ENCODE peak calls at places on chromosome 16, in eight cellular contexts. U, R, G, C, L, P, N and Z are unnamed samples.

GRCh38 chr16:83652898-83653297 is 154.9 kb upstream of the HSBP1 start:
- DNase-seq in U (no peak), R (no peak), G (no peak), C (no peak), L (peak; percentile 32), P (peak; percentile 2), N (peak; percentile 40), Z (peak; percentile 55)

GRCh38 chr16:474420-475122 is 49.1 kb downstream of the RAB11FIP3 start:
- DNase-seq in U (no peak), R (no peak), G (no peak), C (no peak), L (peak; percentile 21), P (no peak), N (no peak), Z (no peak)

GRCh38 chr16:58086381-58087208 is 42.6 kb downstream of the CFAP20 start:
- DNase-seq in U (no peak), R (no peak), G (no peak), C (no peak), L (no peak), P (no peak), N (no peak), Z (no peak)

GRCh38 chr16:55437627-55438026 is 41.4 kb upstream of the MMP2 start:
- DNase-seq in U (no peak), R (peak; percentile 93), G (no peak), C (peak; percentile 5), L (peak; percentile 62), P (peak; percentile 75), N (peak; percentile 73), Z (peak; percentile 90)

GRCh38 chr16:17858061-17858460 is 387.3 kb upstream of the XYLT1 start:
- DNase-seq in U (no peak), R (no peak), G (no peak), C (no peak), L (no peak), P (no peak), N (no peak), Z (no peak)

GRCh38 chr16:10981697-10982216 is 37.4 kb downstream of the CLEC16A start:
- DNase-seq in U (peak; percentile 31), R (peak; percentile 84), G (no peak), C (no peak), L (no peak), P (no peak), N (no peak), Z (no peak)

GRCh38 chr16:83338941-83339340 is 468.8 kb upstream of the HSBP1 start:
- DNase-seq in U (no peak), R (peak; percentile 39), G (no peak), C (peak; percentile 37), L (peak; percentile 37), P (peak; percentile 19), N (peak; percentile 56), Z (peak; percentile 23)

GRCh38 chr16:31181102-31181830 is 1.3 kb downstream of the FUS start:
- DNase-seq in U (no peak), R (peak; percentile 51), G (peak; percentile 63), C (peak; percentile 44), L (peak; percentile 53), P (peak; percentile 49), N (peak; percentile 58), Z (no peak)

GRCh38 chr16:74268372-74268782 is 28.2 kb upstream of the PSMD7 start:
- DNase-seq in U (no peak), R (no peak), G (no peak), C (no peak), L (no peak), P (no peak), N (no peak), Z (no peak)

GRCh38 chr16:23711785-23712184 is 1.2 kb downstream of the ERN2 start:
- DNase-seq in U (no peak), R (no peak), G (no peak), C (no peak), L (no peak), P (no peak), N (no peak), Z (no peak)

GRCh38 chr16:35150805-35151312 is 1691.4 kb downstream of the TP53TG3F start:
- DNase-seq in U (no peak), R (no peak), G (no peak), C (no peak), L (no peak), P (no peak), N (no peak), Z (no peak)

GRCh38 chr16:11234884-11235702 is 20.9 kb downstream of the SOCS1 start:
- DNase-seq in U (no peak), R (no peak), G (no peak), C (peak; percentile 24), L (no peak), P (no peak), N (peak; percentile 13), Z (no peak)

GRCh38 chr16:66521951-66522771 is 27.8 kb downstream of the TK2 start:
- DNase-seq in U (peak; percentile 96), R (peak; percentile 81), G (no peak), C (peak; percentile 76), L (peak; percentile 83), P (peak; percentile 67), N (peak; percentile 85), Z (peak; percentile 64)

GRCh38 chr16:58377932-58378331 is 14.3 kb upstream of the GINS3 start:
- DNase-seq in U (no peak), R (no peak), G (no peak), C (no peak), L (peak; percentile 32), P (no peak), N (peak; percentile 48), Z (peak; percentile 10)

GRCh38 chr16:57998484-57998883 is 2.0 kb downstream of the ZNF319 start:
- DNase-seq in U (no peak), R (peak; percentile 83), G (no peak), C (no peak), L (peak; percentile 56), P (peak; percentile 53), N (peak; percentile 60), Z (peak; percentile 49)

GRCh38 chr16:87926246-87927194 is 9.8 kb downstream of the CA5A start:
- DNase-seq in U (no peak), R (no peak), G (peak; percentile 49), C (no peak), L (no peak), P (no peak), N (no peak), Z (no peak)

GRCh38 chr16:86244188-86244587 is 266.1 kb upstream of the FOXF1 start:
- DNase-seq in U (no peak), R (no peak), G (no peak), C (no peak), L (no peak), P (no peak), N (no peak), Z (no peak)

GRCh38 chr16:17414421-17414820 is 56.3 kb downstream of the XYLT1 start:
- DNase-seq in U (no peak), R (no peak), G (no peak), C (no peak), L (no peak), P (no peak), N (no peak), Z (no peak)

GRCh38 chr16:19288872-19289799 is 3.6 kb downstream of the CLEC19A start:
- DNase-seq in U (no peak), R (no peak), G (no peak), C (no peak), L (no peak), P (peak; percentile 2), N (no peak), Z (no peak)

GRCh38 chr16:8656376-8656775 is 18.0 kb upstream of the ABAT start:
- DNase-seq in U (no peak), R (no peak), G (no peak), C (no peak), L (no peak), P (no peak), N (no peak), Z (no peak)

GRCh38 chr16:87499189-87499486 is 6.3 kb upstream of the ZCCHC14 start:
- DNase-seq in U (no peak), R (peak; percentile 73), G (no peak), C (peak; percentile 82), L (no peak), P (peak; percentile 93), N (peak; percentile 93), Z (peak; percentile 85)

GRCh38 chr16:54194008-54194731 is 92.4 kb downstream of the IRX3 start:
- DNase-seq in U (no peak), R (peak; percentile 22), G (peak; percentile 78), C (no peak), L (peak; percentile 84), P (peak; percentile 71), N (peak; percentile 76), Z (peak; percentile 58)

GRCh38 chr16:87620201-87620495 is 17.8 kb downstream of the JPH3 start:
- DNase-seq in U (no peak), R (no peak), G (no peak), C (no peak), L (no peak), P (no peak), N (no peak), Z (no peak)

GRCh38 chr16:27844826-27845225 is 218.7 kb downstream of the GSG1L start:
- DNase-seq in U (no peak), R (no peak), G (no peak), C (no peak), L (no peak), P (no peak), N (no peak), Z (no peak)

GRCh38 chr16:21614896-21615295 is 15.5 kb downstream of the METTL9 start:
- DNase-seq in U (no peak), R (no peak), G (no peak), C (no peak), L (no peak), P (no peak), N (no peak), Z (no peak)
- TF ChIP-seq CTCF in U (no peak), R (peak; percentile 9), G (no peak), C (no peak), L (no peak), P (no peak), N (no peak), Z (no peak)

GRCh38 chr16:59612094-59612493 is 878.0 kb upstream of the GOT2 start:
- DNase-seq in U (no peak), R (no peak), G (no peak), C (no peak), L (no peak), P (no peak), N (no peak), Z (no peak)
- TF ChIP-seq CTCF in U (no peak), R (no peak), G (no peak), C (no peak), L (no peak), P (no peak), N (no peak), Z (no peak)

GRCh38 chr16:50653633-50654524 is 27.2 kb downstream of the SNX20 start:
- DNase-seq in U (no peak), R (no peak), G (peak; percentile 94), C (no peak), L (no peak), P (no peak), N (no peak), Z (no peak)
- TF ChIP-seq CTCF in U (no peak), R (no peak), G (no peak), C (no peak), L (no peak), P (no peak), N (no peak), Z (no peak)

DNA sequence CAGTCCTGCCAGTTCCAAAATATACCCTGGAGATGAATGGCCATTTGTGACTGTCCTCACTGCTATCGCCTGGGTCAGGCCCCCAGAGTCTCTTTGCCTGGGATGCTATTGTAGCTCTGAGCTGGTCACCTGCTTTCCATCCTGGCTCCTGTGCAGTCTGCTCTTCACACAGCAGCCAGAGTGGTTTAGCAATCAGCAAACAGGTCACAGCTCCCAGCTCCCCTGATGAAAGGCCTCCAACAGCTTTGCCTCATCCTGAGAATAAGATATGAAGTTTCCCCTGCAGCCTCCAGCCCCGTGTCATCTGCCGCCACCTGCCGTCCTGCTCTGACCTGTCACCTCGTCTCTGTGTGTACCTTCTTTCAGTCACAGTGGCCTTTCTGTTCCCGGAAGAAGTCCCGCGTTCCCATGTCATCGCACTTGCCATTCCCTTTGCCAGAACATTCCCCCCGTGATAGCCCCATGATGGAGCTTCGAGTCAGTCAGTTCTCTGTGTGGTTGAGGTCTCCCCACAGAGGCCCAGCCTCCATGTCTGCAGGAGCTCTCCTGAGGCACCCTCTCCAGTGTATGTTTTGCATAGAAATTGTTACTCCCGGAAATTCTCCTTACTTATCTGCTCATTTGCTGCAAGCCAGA is 281.5 kb downstream of the SNX29 start:
- DNase-seq in U (no peak), R (no peak), G (no peak), C (no peak), L (no peak), P (no peak), N (no peak), Z (no peak)
- TF ChIP-seq CTCF in U (no peak), R (no peak), G (no peak), C (peak; percentile 6), L (no peak), P (no peak), N (peak; percentile 4), Z (no peak)